ENCODE peak calls at places on chromosomes 6 and 20, in nine cellular contexts. One of them, this sample, is unnamed.
A peak's percentile ranks its signal among the peaks of the same experiment; 100 is the strongest.

GRCh38 chr6:130993292-130993765 is 69.7 kb downstream of the EPB41L2 start:
- DNase-seq in activated B cell treated with CpG ODN at 0.5 μM for 24 hours: no peak
- DNase-seq in NCI-H2029 treated with DMSO at 0.1 percent for 48 hours: no peak
- DNase-seq in GOT3: no peak
- DNase-seq in activated naive CD4-positive, alpha-beta T cell treated with anti-CD3 and anti-CD28 coated beads, Interleukin-2, amount 10 ng/mL, durations not matched to agents 7 days and 5 days: no peak
- DNase-seq in amniotic stem cell: no peak
- DNase-seq in activated CD4-positive, alpha-beta T cell treated with anti-CD3 and anti-CD28 coated beads for 1 hour: no peak
- DNase-seq in SHP77 treated with DMSO at 0.1 percent for 48 hours: no peak
- DNase-seq in foreskin fibroblast: no peak
- DNase-seq in this sample: no peak

GRCh38 chr6:138404666-138405337 is 779 bp downstream of the HEBP2 start:
- DNase-seq in NCI-H2029 treated with DMSO at 0.1 percent for 48 hours: no peak
- DNase-seq in activated naive CD4-positive, alpha-beta T cell treated with anti-CD3 and anti-CD28 coated beads, Interleukin-2, amount 10 ng/mL, durations not matched to agents 7 days and 5 days: peak; percentile 56
- DNase-seq in amniotic stem cell: no peak
- DNase-seq in SHP77 treated with DMSO at 0.1 percent for 48 hours: no peak
- DNase-seq in GOT3: no peak
- DNase-seq in activated CD4-positive, alpha-beta T cell treated with anti-CD3 and anti-CD28 coated beads for 1 hour: no peak
- DNase-seq in activated B cell treated with CpG ODN at 0.5 μM for 24 hours: peak; percentile 33
- DNase-seq in foreskin fibroblast: peak; percentile 44
- DNase-seq in this sample: peak; percentile 26

GRCh38 chr6:36280983-36281382 is 11.1 kb downstream of the PNPLA1 start:
- DNase-seq in activated CD4-positive, alpha-beta T cell treated with anti-CD3 and anti-CD28 coated beads for 1 hour: no peak
- DNase-seq in foreskin fibroblast: no peak
- DNase-seq in activated B cell treated with CpG ODN at 0.5 μM for 24 hours: no peak
- DNase-seq in amniotic stem cell: no peak
- DNase-seq in GOT3: no peak
- DNase-seq in activated naive CD4-positive, alpha-beta T cell treated with anti-CD3 and anti-CD28 coated beads, Interleukin-2, amount 10 ng/mL, durations not matched to agents 7 days and 5 days: no peak
- DNase-seq in SHP77 treated with DMSO at 0.1 percent for 48 hours: no peak
- DNase-seq in NCI-H2029 treated with DMSO at 0.1 percent for 48 hours: no peak
- DNase-seq in this sample: no peak

GRCh38 chr20:56933331-56933698 is 304.2 kb downstream of the TFAP2C start:
- DNase-seq in SHP77 treated with DMSO at 0.1 percent for 48 hours: no peak
- DNase-seq in activated CD4-positive, alpha-beta T cell treated with anti-CD3 and anti-CD28 coated beads for 1 hour: no peak
- DNase-seq in GOT3: no peak
- DNase-seq in activated B cell treated with CpG ODN at 0.5 μM for 24 hours: no peak
- DNase-seq in activated naive CD4-positive, alpha-beta T cell treated with anti-CD3 and anti-CD28 coated beads, Interleukin-2, amount 10 ng/mL, durations not matched to agents 7 days and 5 days: no peak
- DNase-seq in NCI-H2029 treated with DMSO at 0.1 percent for 48 hours: no peak
- DNase-seq in amniotic stem cell: no peak
- DNase-seq in foreskin fibroblast: no peak
- DNase-seq in this sample: no peak

GRCh38 chr6:161866570-161866969 is 592.7 kb upstream of the AGPAT4 start:
- DNase-seq in NCI-H2029 treated with DMSO at 0.1 percent for 48 hours: no peak
- DNase-seq in GOT3: no peak
- DNase-seq in foreskin fibroblast: no peak
- DNase-seq in amniotic stem cell: no peak
- DNase-seq in activated B cell treated with CpG ODN at 0.5 μM for 24 hours: no peak
- DNase-seq in activated naive CD4-positive, alpha-beta T cell treated with anti-CD3 and anti-CD28 coated beads, Interleukin-2, amount 10 ng/mL, durations not matched to agents 7 days and 5 days: no peak
- DNase-seq in SHP77 treated with DMSO at 0.1 percent for 48 hours: no peak
- DNase-seq in activated CD4-positive, alpha-beta T cell treated with anti-CD3 and anti-CD28 coated beads for 1 hour: no peak
- DNase-seq in this sample: no peak

GRCh38 chr6:27531772-27532459 is 59.0 kb upstream of the ZNF184 start:
- DNase-seq in activated CD4-positive, alpha-beta T cell treated with anti-CD3 and anti-CD28 coated beads for 1 hour: no peak
- DNase-seq in amniotic stem cell: no peak
- DNase-seq in GOT3: no peak
- DNase-seq in activated B cell treated with CpG ODN at 0.5 μM for 24 hours: no peak
- DNase-seq in NCI-H2029 treated with DMSO at 0.1 percent for 48 hours: no peak
- DNase-seq in foreskin fibroblast: no peak
- DNase-seq in activated naive CD4-positive, alpha-beta T cell treated with anti-CD3 and anti-CD28 coated beads, Interleukin-2, amount 10 ng/mL, durations not matched to agents 7 days and 5 days: no peak
- DNase-seq in SHP77 treated with DMSO at 0.1 percent for 48 hours: no peak
- DNase-seq in this sample: no peak

GRCh38 chr6:163539101-163539762 is 124.7 kb downstream of the QKI start:
- DNase-seq in NCI-H2029 treated with DMSO at 0.1 percent for 48 hours: no peak
- DNase-seq in GOT3: no peak
- DNase-seq in activated naive CD4-positive, alpha-beta T cell treated with anti-CD3 and anti-CD28 coated beads, Interleukin-2, amount 10 ng/mL, durations not matched to agents 7 days and 5 days: no peak
- DNase-seq in activated B cell treated with CpG ODN at 0.5 μM for 24 hours: no peak
- DNase-seq in activated CD4-positive, alpha-beta T cell treated with anti-CD3 and anti-CD28 coated beads for 1 hour: no peak
- DNase-seq in foreskin fibroblast: no peak
- DNase-seq in amniotic stem cell: no peak
- DNase-seq in SHP77 treated with DMSO at 0.1 percent for 48 hours: no peak
- DNase-seq in this sample: no peak

GRCh38 chr6:27890351-27891299 is 21.6 kb downstream of the OR2B2 start:
- DNase-seq in GOT3: peak; percentile 49
- DNase-seq in foreskin fibroblast: peak; percentile 94
- DNase-seq in activated B cell treated with CpG ODN at 0.5 μM for 24 hours: peak; percentile 61
- DNase-seq in SHP77 treated with DMSO at 0.1 percent for 48 hours: no peak
- DNase-seq in activated naive CD4-positive, alpha-beta T cell treated with anti-CD3 and anti-CD28 coated beads, Interleukin-2, amount 10 ng/mL, durations not matched to agents 7 days and 5 days: peak; percentile 91
- DNase-seq in amniotic stem cell: peak; percentile 70
- DNase-seq in activated CD4-positive, alpha-beta T cell treated with anti-CD3 and anti-CD28 coated beads for 1 hour: peak; percentile 55
- DNase-seq in NCI-H2029 treated with DMSO at 0.1 percent for 48 hours: peak; percentile 59
- DNase-seq in this sample: peak; percentile 75

GRCh38 chr6:144185133-144185836 is 35.0 kb downstream of the STX11 start:
- DNase-seq in GOT3: no peak
- DNase-seq in activated B cell treated with CpG ODN at 0.5 μM for 24 hours: no peak
- DNase-seq in foreskin fibroblast: no peak
- DNase-seq in activated CD4-positive, alpha-beta T cell treated with anti-CD3 and anti-CD28 coated beads for 1 hour: no peak
- DNase-seq in activated naive CD4-positive, alpha-beta T cell treated with anti-CD3 and anti-CD28 coated beads, Interleukin-2, amount 10 ng/mL, durations not matched to agents 7 days and 5 days: no peak
- DNase-seq in amniotic stem cell: no peak
- DNase-seq in SHP77 treated with DMSO at 0.1 percent for 48 hours: no peak
- DNase-seq in NCI-H2029 treated with DMSO at 0.1 percent for 48 hours: no peak
- DNase-seq in this sample: no peak